ENCODE peak calls at places on chromosomes 7 and 10, in nine cellular contexts. X is EH; B is foreskin fibroblast; F is NCI-H1105; C is esophagus squamous epithelium; P is HL-60; V is BJ; W is LoVo; A is naive thymus-derived CD8-positive, alpha-beta T cell. O is an unnamed sample.

GRCh38 chr10:22265839-22266537 is 48.2 kb upstream of the EBLN1 start:
- DNase-seq in X (no peak), B (no peak), F (no peak), C (no peak), P (no peak), V (no peak), W (no peak), A (no peak), O (no peak)

GRCh38 chr10:317926-318325 is 182.7 kb downstream of the ZMYND11 start:
- DNase-seq in X (no peak), B (no peak), F (no peak), C (no peak), P (no peak), V (no peak), W (no peak), A (no peak), O (no peak)

GRCh38 chr10:69318087-69318996 is 40.0 kb downstream of the HK1 start:
- DNase-seq in X (peak; percentile 90), B (peak; percentile 90), F (peak; percentile 62), C (peak; percentile 47), P (peak; percentile 62), V (peak; percentile 43), W (peak; percentile 92), A (peak; percentile 91), O (no peak)

GRCh38 chr10:98248018-98248417 is 20.0 kb downstream of the LOXL4 start:
- DNase-seq in X (no peak), B (no peak), F (no peak), C (no peak), P (no peak), V (no peak), W (no peak), A (no peak), O (no peak)

GRCh38 chr10:77007836-77008235 is 629.8 kb downstream of the KCNMA1 start:
- DNase-seq in X (peak; percentile 28), B (no peak), F (no peak), C (no peak), P (no peak), V (no peak), W (no peak), A (no peak), O (no peak)

GRCh38 chr10:119313645-119314044 is 106.3 kb downstream of the GRK5 start:
- DNase-seq in X (no peak), B (no peak), F (no peak), C (no peak), P (peak; percentile 36), V (no peak), W (no peak), A (peak; percentile 47), O (no peak)

GRCh38 chr7:152633504-152633903 is 42.4 kb downstream of the XRCC2 start:
- DNase-seq in X (no peak), B (no peak), F (no peak), C (no peak), P (no peak), V (no peak), W (no peak), A (no peak), O (no peak)

GRCh38 chr10:117268907-117269306 is 28.0 kb downstream of the SLC18A2 start:
- DNase-seq in X (no peak), B (no peak), F (no peak), C (no peak), P (no peak), V (no peak), W (no peak), A (no peak), O (no peak)

GRCh38 chr10:20473361-20473760 is 423.8 kb downstream of the NEBL start:
- DNase-seq in X (no peak), B (peak; percentile 2), F (no peak), C (no peak), P (no peak), V (no peak), W (no peak), A (no peak), O (no peak)

GRCh38 chr10:69901022-69901421 is 99.3 kb downstream of the COL13A1 start:
- DNase-seq in X (no peak), B (no peak), F (no peak), C (no peak), P (no peak), V (no peak), W (no peak), A (no peak), O (no peak)

GRCh38 chr7:157011333-157012112 is 1.1 kb upstream of the MNX1 start:
- DNase-seq in X (no peak), B (no peak), F (no peak), C (no peak), P (no peak), V (no peak), W (peak; percentile 33), A (no peak), O (peak; percentile 86)

GRCh38 chr10:68560916-68561691 is 967 bp downstream of the TET1 start:
- DNase-seq in X (peak; percentile 56), B (no peak), F (peak; percentile 29), C (no peak), P (no peak), V (no peak), W (no peak), A (no peak), O (peak; percentile 27)

GRCh38 chr7:144854839-144855424 is 19.1 kb upstream of the TPK1 start:
- DNase-seq in X (peak; percentile 25), B (no peak), F (peak; percentile 43), C (no peak), P (no peak), V (no peak), W (peak; percentile 60), A (no peak), O (peak; percentile 4)

GRCh38 chr7:132877578-132877977 is 204.3 kb downstream of the CHCHD3 start:
- DNase-seq in X (no peak), B (no peak), F (no peak), C (no peak), P (no peak), V (no peak), W (no peak), A (no peak), O (no peak)

GRCh38 chr10:3964516-3964915 is 179.5 kb upstream of the KLF6 start:
- DNase-seq in X (no peak), B (no peak), F (no peak), C (no peak), P (no peak), V (no peak), W (peak; percentile 52), A (no peak), O (no peak)

GRCh38 chr10:26486985-26487850 is 49.1 kb downstream of the APBB1IP start:
- DNase-seq in X (peak; percentile 99), B (peak; percentile 53), F (no peak), C (no peak), P (no peak), V (peak; percentile 98), W (peak; percentile 58), A (peak; percentile 51), O (peak; percentile 3)

GRCh38 chr7:36630112-36630650 is 94.1 kb downstream of the AOAH start:
- DNase-seq in X (no peak), B (no peak), F (no peak), C (no peak), P (no peak), V (no peak), W (no peak), A (no peak), O (no peak)

GRCh38 chr7:69782917-69783684 is 184.8 kb downstream of the AUTS2 start:
- DNase-seq in X (no peak), B (no peak), F (peak; percentile 48), C (no peak), P (no peak), V (no peak), W (no peak), A (no peak), O (no peak)

GRCh38 chr7:120273476-120273975 is 551 bp downstream of the KCND2 start:
- DNase-seq in X (no peak), B (no peak), F (peak; percentile 90), C (no peak), P (no peak), V (no peak), W (no peak), A (no peak), O (peak; percentile 0)